ENCODE peak calls at places on chromosomes 3 and 15, in six cellular contexts. L is NCI-H774, S is GDM1, O is endothelial cell, I is heart left ventricle, Z is HEK293T. K is an unnamed sample.
A peak's percentile ranks its signal among the peaks of the same experiment; 100 is the strongest.

GRCh38 chr3:11570251-11570650 is 73.5 kb downstream of the VGLL4 start:
- DNase-seq in O (no peak), I (no peak), Z (no peak), S (no peak), L (no peak), K (no peak)

GRCh38 chr3:15264486-15264885 is 58.4 kb downstream of the CAPN7 start:
- DNase-seq in I (no peak), O (no peak), L (no peak), S (no peak), Z (no peak), K (no peak)

GRCh38 chr3:196793224-196793623 is 53.6 kb downstream of the PAK2 start:
- DNase-seq in Z (no peak), L (no peak), I (no peak), O (no peak), S (no peak), K (no peak)

GRCh38 chr3:58093573-58094195 is 85.5 kb downstream of the FLNB start:
- DNase-seq in O (no peak), I (no peak), L (no peak), Z (no peak), S (no peak), K (no peak)

GRCh38 chr15:73127302-73127936 is 75.2 kb downstream of the NEO1 start:
- DNase-seq in I (no peak), S (no peak), L (no peak), O (peak; percentile 56), Z (peak; percentile 56), K (peak; percentile 21)

GRCh38 chr15:64893481-64894394 is 18.0 kb upstream of the ANKDD1A start:
- DNase-seq in O (peak; percentile 91), S (peak; percentile 100), L (no peak), Z (no peak), I (peak; percentile 96), K (peak; percentile 72)

GRCh38 chr3:34646911-34647465 is 848.6 kb downstream of the PDCD6IP start:
- DNase-seq in I (no peak), L (no peak), S (no peak), O (no peak), Z (no peak), K (no peak)

GRCh38 chr15:79903626-79904025 is 6.8 kb upstream of the MTHFS start:
- DNase-seq in I (no peak), Z (no peak), O (no peak), S (no peak), L (no peak), K (no peak)

GRCh38 chr3:127287840-127288239 is at the start of gene PRR20G:
- DNase-seq in Z (no peak), L (no peak), O (no peak), I (no peak), S (no peak), K (peak; percentile 46)

GRCh38 chr3:185153170-185153733 is 392 bp upstream of the C3orf70 start:
- DNase-seq in S (no peak), Z (no peak), O (peak; percentile 33), I (peak; percentile 34), L (peak; percentile 50), K (peak; percentile 67)

K was measured in NCI-H526.